ENCODE peak calls at places on chromosomes 5 and 9, in ten cellular contexts. Z is cardiac muscle cell, H is activated T-cell treated with anti-CD3 and anti-CD28 coated beads for 1 hour, W is naive B cell, S is AG20443, M is endodermal cell, G is A549, Y is NCI-H1092 treated with DMSO at 0.1 percent for 48 hours, C is lower lobe of right lung, A is neural progenitor cell. E is an unnamed sample.
A peak's percentile ranks its signal among the peaks of the same experiment; 100 is the strongest.

GRCh38 chr5:148910686-148911361 is 84.4 kb downstream of the ADRB2 start:
- DNase-seq in Z (peak; percentile 37), H (no peak), W (no peak), S (peak; percentile 24), M (peak; percentile 44), G (no peak), Y (no peak), C (peak; percentile 86), A (no peak), E (no peak)

GRCh38 chr5:66546541-66546940 is 49.7 kb upstream of the MAST4 start:
- DNase-seq in Z (no peak), H (no peak), W (no peak), S (no peak), M (no peak), G (no peak), Y (no peak), C (no peak), A (no peak), E (no peak)

GRCh38 chr5:139745800-139746690 is 49.6 kb upstream of the PSD2 start:
- DNase-seq in Z (peak; percentile 78), H (peak; percentile 17), W (peak; percentile 75), S (peak; percentile 84), M (peak; percentile 98), G (peak; percentile 85), Y (peak; percentile 20), C (peak; percentile 56), A (peak; percentile 94), E (peak; percentile 89)

GRCh38 chr9:136048560-136049411 is 46.3 kb downstream of the NACC2 start:
- DNase-seq in Z (no peak), H (no peak), W (no peak), S (no peak), M (peak; percentile 58), G (no peak), Y (no peak), C (no peak), A (no peak), E (no peak)

GRCh38 chr5:176608937-176609723 is 826 bp downstream of the GPRIN1 start:
- DNase-seq in Z (no peak), H (no peak), W (no peak), S (no peak), M (no peak), G (no peak), Y (peak; percentile 16), C (no peak), A (no peak), E (no peak)

GRCh38 chr9:88236531-88237453 is 98.5 kb upstream of the SPATA31C2 start:
- DNase-seq in Z (peak; percentile 24), H (no peak), W (no peak), S (peak; percentile 84), M (no peak), G (no peak), Y (no peak), C (no peak), A (no peak), E (no peak)

GRCh38 chr9:90891656-90892055 is 90.0 kb downstream of the SYK start:
- DNase-seq in Z (no peak), H (no peak), W (no peak), S (no peak), M (peak; percentile 14), G (no peak), Y (peak; percentile 76), C (no peak), A (no peak), E (no peak)

GRCh38 chr9:134949681-134950403 is 32.1 kb upstream of the FCN1 start:
- DNase-seq in Z (no peak), H (no peak), W (no peak), S (no peak), M (no peak), G (no peak), Y (no peak), C (no peak), A (no peak), E (no peak)

GRCh38 chr5:87210743-87211142 is 56.9 kb upstream of the RASA1 start:
- DNase-seq in Z (no peak), H (no peak), W (no peak), S (no peak), M (no peak), G (no peak), Y (no peak), C (no peak), A (no peak), E (no peak)

GRCh38 chr9:134034215-134035040 is 9.1 kb downstream of the BRD3OS start:
- DNase-seq in Z (no peak), H (no peak), W (no peak), S (no peak), M (no peak), G (no peak), Y (no peak), C (no peak), A (no peak), E (no peak)

GRCh38 chr9:94772654-94773303 is 46.3 kb downstream of the AOPEP start:
- DNase-seq in Z (no peak), H (no peak), W (no peak), S (peak; percentile 50), M (no peak), G (no peak), Y (peak; percentile 97), C (no peak), A (no peak), E (no peak)

GRCh38 chr5:146540421-146540820 is 24.4 kb upstream of the GPR151 start:
- DNase-seq in Z (no peak), H (no peak), W (no peak), S (no peak), M (no peak), G (no peak), Y (no peak), C (no peak), A (no peak), E (no peak)

GRCh38 chr5:79436224-79436623 is 77.7 kb downstream of the HOMER1 start:
- DNase-seq in Z (peak; percentile 72), H (no peak), W (no peak), S (peak; percentile 58), M (no peak), G (no peak), Y (no peak), C (no peak), A (no peak), E (peak; percentile 49)